ENCODE peak calls at places on chromosomes 12 and 14, in six cellular contexts. One of them, this sample, is unnamed.

GRCh38 chr14:20477211-20477876 is 8.1 kb downstream of the PNP start:
- DNase-seq in GM20000: no peak
- DNase-seq in amygdala: no peak
- DNase-seq in hypothalamus: no peak
- DNase-seq in tibial artery: peak; percentile 25
- DNase-seq in left ventricle myocardium inferior: peak; percentile 46
- DNase-seq in this sample: peak; percentile 45

GRCh38 chr12:53070901-53071492 is 8.2 kb downstream of the SPRYD3 start:
- DNase-seq in GM20000: no peak
- DNase-seq in hypothalamus: no peak
- DNase-seq in left ventricle myocardium inferior: no peak
- DNase-seq in amygdala: no peak
- DNase-seq in tibial artery: no peak
- DNase-seq in this sample: no peak

GRCh38 chr14:88195676-88196075 is 127.4 kb downstream of the KCNK10 start:
- DNase-seq in left ventricle myocardium inferior: no peak
- DNase-seq in tibial artery: no peak
- DNase-seq in GM20000: no peak
- DNase-seq in hypothalamus: no peak
- DNase-seq in amygdala: peak; percentile 32
- DNase-seq in this sample: no peak

GRCh38 chr12:78530065-78530765 is 334.4 kb upstream of the SYT1 start:
- DNase-seq in left ventricle myocardium inferior: no peak
- DNase-seq in hypothalamus: no peak
- DNase-seq in GM20000: no peak
- DNase-seq in tibial artery: no peak
- DNase-seq in amygdala: no peak
- DNase-seq in this sample: no peak

GRCh38 chr12:65004270-65004669 is 116.8 kb downstream of the WIF1 start:
- DNase-seq in hypothalamus: no peak
- DNase-seq in tibial artery: no peak
- DNase-seq in amygdala: no peak
- DNase-seq in left ventricle myocardium inferior: no peak
- DNase-seq in GM20000: no peak
- DNase-seq in this sample: no peak

GRCh38 chr14:35576260-35576659 is 42.3 kb downstream of the INSM2 start:
- DNase-seq in GM20000: no peak
- DNase-seq in amygdala: no peak
- DNase-seq in hypothalamus: no peak
- DNase-seq in tibial artery: no peak
- DNase-seq in left ventricle myocardium inferior: no peak
- DNase-seq in this sample: no peak

GRCh38 chr12:31585895-31586294 is 5.0 kb downstream of the DENND5B start:
- DNase-seq in left ventricle myocardium inferior: no peak
- DNase-seq in hypothalamus: no peak
- DNase-seq in GM20000: no peak
- DNase-seq in tibial artery: no peak
- DNase-seq in amygdala: no peak
- DNase-seq in this sample: no peak

GRCh38 chr14:103593577-103593976 is 30.8 kb downstream of the COA8 start:
- DNase-seq in left ventricle myocardium inferior: no peak
- DNase-seq in amygdala: no peak
- DNase-seq in hypothalamus: no peak
- DNase-seq in tibial artery: no peak
- DNase-seq in GM20000: peak; percentile 80
- DNase-seq in this sample: no peak

GRCh38 chr12:111137968-111138367 is 217.6 kb upstream of the MYL2 start:
- DNase-seq in hypothalamus: no peak
- DNase-seq in left ventricle myocardium inferior: no peak
- DNase-seq in GM20000: no peak
- DNase-seq in tibial artery: no peak
- DNase-seq in amygdala: no peak
- DNase-seq in this sample: no peak